ENCODE peak calls at places on chromosomes 13 and 19, in five cellular contexts. R is GM06990; U is endothelial cell; L is activated CD8-positive, alpha-beta T cell treated with anti-CD3 and anti-CD28 coated beads for 36 hours; K is cardiac muscle cell. Q is an unnamed sample.

GRCh38 chr13:74751739-74752138 is 617.5 kb upstream of the KLF12 start:
- DNase-seq in L (no peak), U (no peak), K (no peak), R (no peak), Q (no peak)

GRCh38 chr19:31342926-31343325 is 6.3 kb downstream of the TSHZ3 start:
- DNase-seq in R (no peak), L (no peak), K (no peak), U (no peak), Q (no peak)

GRCh38 chr19:7500811-7501450 is 12.1 kb upstream of the PEX11G start:
- DNase-seq in L (peak; percentile 74), K (peak; percentile 78), U (peak; percentile 72), R (no peak), Q (no peak)

GRCh38 chr19:33186835-33187540 is 7.1 kb upstream of the LRP3 start:
- DNase-seq in L (no peak), R (no peak), K (no peak), U (no peak), Q (no peak)

GRCh38 chr13:31056650-31057275 is 104.9 kb downstream of the HSPH1 start:
- DNase-seq in U (peak; percentile 20), K (no peak), R (no peak), L (no peak), Q (no peak)

GRCh38 chr19:4906963-4907362 is 2.3 kb upstream of the UHRF1 start:
- DNase-seq in L (no peak), U (no peak), R (no peak), K (no peak), Q (no peak)

GRCh38 chr19:48274938-48275337 is 5.1 kb downstream of the ZNF114 start:
- DNase-seq in L (no peak), K (no peak), U (no peak), R (no peak), Q (no peak)

GRCh38 chr13:94784066-94784465 is 71.7 kb upstream of the SOX21 start:
- DNase-seq in U (no peak), R (no peak), K (no peak), L (no peak), Q (no peak)

GRCh38 chr13:71643466-71643865 is 223.5 kb downstream of the DACH1 start:
- DNase-seq in K (no peak), R (no peak), U (no peak), L (no peak), Q (no peak)

GRCh38 chr13:28854657-28855056 is 34.5 kb downstream of the MTUS2 start:
- DNase-seq in L (no peak), U (no peak), R (no peak), K (no peak), Q (peak; percentile 28)

GRCh38 chr19:6059396-6059947 is 50.8 kb downstream of the RFX2 start:
- DNase-seq in K (no peak), U (no peak), L (no peak), R (no peak), Q (no peak)

GRCh38 chr13:105220063-105220462 is 1315.4 kb downstream of the EFNB2 start:
- DNase-seq in U (no peak), L (no peak), K (no peak), R (no peak), Q (no peak)

GRCh38 chr13:113635709-113636108 is 22.3 kb downstream of the ATP4B start:
- DNase-seq in L (no peak), K (no peak), R (no peak), U (no peak), Q (no peak)

GRCh38 chr19:41871573-41872383 is 5.3 kb upstream of the CD79A start:
- DNase-seq in R (peak; percentile 81), K (no peak), U (no peak), L (peak; percentile 88), Q (peak; percentile 25)

GRCh38 chr19:37172368-37173366 is at the start of gene ZNF585A:
- DNase-seq in U (peak; percentile 79), K (peak; percentile 96), R (peak; percentile 84), L (peak; percentile 93), Q (peak; percentile 96)
- TF ChIP-seq CTCF in U (no peak), K (peak; percentile 36), R (no peak), L (no peak), Q (peak; percentile 11)

GRCh38 chr13:64819081-64819480 is 2411.1 kb downstream of the PCDH9 start:
- DNase-seq in U (no peak), R (no peak), L (no peak), K (no peak), Q (peak; percentile 1)
- TF ChIP-seq CTCF in U (no peak), R (no peak), L (no peak), K (no peak), Q (no peak)

GRCh38 chr13:49082653-49083536 is 107.2 kb downstream of the FNDC3A start:
- DNase-seq in U (no peak), L (no peak), R (peak; percentile 72), K (no peak), Q (peak; percentile 84)
- TF ChIP-seq CTCF in U (no peak), L (no peak), R (no peak), K (no peak), Q (no peak)

DNA sequence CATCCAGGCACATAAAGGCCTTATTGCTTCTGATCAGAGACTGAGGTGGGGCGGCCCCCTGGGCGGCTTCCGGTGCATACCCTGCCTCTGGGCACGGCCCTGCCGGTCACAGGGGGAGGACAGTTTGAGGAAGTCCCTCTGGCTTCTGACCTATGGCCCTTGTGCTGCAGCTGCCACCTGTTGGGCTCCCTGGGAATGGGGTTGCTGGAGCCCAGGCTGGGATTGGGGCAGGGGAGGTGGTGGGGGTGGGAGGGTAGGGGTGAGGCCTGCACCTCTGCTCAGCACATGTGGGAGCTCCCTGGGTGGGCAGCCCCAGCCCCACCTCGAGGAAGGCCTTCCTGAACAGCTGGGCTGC is 10.7 kb downstream of the ANO8 start:
- DNase-seq in L (peak; percentile 57), U (no peak), K (no peak), R (no peak), Q (no peak)
- TF ChIP-seq CTCF in L (peak; percentile 14), U (no peak), K (no peak), R (no peak), Q (no peak)

GRCh38 chr13:110445722-110446569 is 115.6 kb downstream of the RAB20 start:
- DNase-seq in U (no peak), K (no peak), R (no peak), L (no peak), Q (no peak)

GRCh38 chr13:110445183-110445582 is 116.3 kb downstream of the RAB20 start:
- DNase-seq in R (no peak), L (no peak), U (no peak), K (no peak), Q (peak; percentile 57)

GRCh38 chr13:110442946-110443632 is 118.4 kb downstream of the RAB20 start:
- DNase-seq in K (no peak), L (no peak), R (no peak), U (no peak), Q (peak; percentile 57)

GRCh38 chr13:110443633-110444225 is 117.8 kb downstream of the RAB20 start:
- DNase-seq in K (no peak), R (peak; percentile 30), L (no peak), U (no peak), Q (no peak)

DNA sequence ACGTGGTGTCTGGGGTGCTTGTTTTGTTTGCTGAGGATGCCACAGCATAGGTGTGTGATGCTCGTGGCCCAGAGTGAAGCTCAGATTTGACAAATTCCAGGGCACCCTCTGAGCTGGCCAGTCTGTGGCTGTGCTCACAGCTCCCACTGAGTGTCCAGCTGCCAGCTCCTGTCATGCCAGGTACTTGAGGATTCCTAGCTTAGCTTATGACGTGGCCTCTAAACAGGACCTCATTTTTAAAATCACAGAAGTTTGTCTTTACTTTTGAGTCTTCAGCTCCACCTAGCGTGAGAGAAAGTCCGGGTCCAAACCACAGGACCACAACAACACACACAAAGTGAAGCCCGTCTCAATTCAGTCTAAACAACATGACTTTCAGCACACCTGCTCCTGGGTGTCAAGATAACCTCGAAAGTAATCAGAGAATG is 117.3 kb downstream of the RAB20 start:
- DNase-seq in R (peak; percentile 55), U (no peak), L (no peak), K (no peak), Q (peak; percentile 29)
- TF ChIP-seq CTCF in R (peak; percentile 46), U (no peak), L (no peak), K (peak; percentile 38), Q (peak; percentile 37)

DNA sequence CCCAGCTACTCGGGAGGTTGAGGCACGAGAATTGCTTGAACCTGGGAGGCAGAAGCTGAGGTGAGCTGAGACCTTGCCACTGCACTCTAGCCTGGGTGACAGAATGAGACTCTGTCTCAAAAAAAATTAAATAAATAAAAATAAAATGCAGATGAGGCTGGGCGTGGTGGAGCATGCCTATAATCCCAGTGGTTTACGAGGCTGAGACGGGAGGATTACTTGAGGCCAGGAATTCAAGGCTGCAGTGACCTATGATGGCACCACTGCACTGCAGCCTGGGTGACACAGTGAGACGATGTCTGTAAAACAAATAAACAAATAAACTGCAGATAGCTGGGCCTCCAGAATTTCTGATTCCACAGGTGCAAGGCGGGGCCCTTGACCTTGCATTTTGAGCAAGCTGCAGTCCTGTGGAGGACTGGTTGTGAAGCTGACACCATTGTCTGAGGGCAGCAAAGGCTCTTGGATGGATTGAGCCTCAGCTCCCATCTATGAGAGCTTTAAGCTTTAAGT is 3.1 kb upstream of the MAG start:
- DNase-seq in K (no peak), R (no peak), L (no peak), U (no peak), Q (no peak)
- TF ChIP-seq CTCF in K (no peak), R (no peak), L (no peak), U (no peak), Q (no peak)

Q was measured in MCF 10A.